ENCODE peak calls at places on chromosomes 6 and 20, in six cellular contexts. E is AG04450, F is GM23248, C is HFF-Myc, I is OCI-LY7, L is neuronal stem cell. Q is an unnamed sample.

GRCh38 chr20:45935416-45936046 is 1.0 kb downstream of the PCIF1 start:
- DNase-seq in E (no peak), I (no peak), C (no peak), L (no peak), F (peak), Q (no peak)

GRCh38 chr6:28218312-28219248 is 6.5 kb upstream of the ZSCAN9 start:
- DNase-seq in F (peak), L (peak), I (no peak), E (no peak), C (no peak), Q (no peak)

GRCh38 chr6:89678531-89678930 is 40.0 kb upstream of the LYRM2 start:
- DNase-seq in C (no peak), F (no peak), L (no peak), I (no peak), E (no peak), Q (no peak)

GRCh38 chr6:99426454-99426762 is 1.3 kb upstream of the PNISR start:
- DNase-seq in L (no peak), C (no peak), F (no peak), E (no peak), I (no peak), Q (no peak)

GRCh38 chr6:150547511-150548222 is 52.0 kb upstream of the PLEKHG1 start:
- DNase-seq in L (no peak), E (no peak), F (no peak), I (no peak), C (no peak), Q (no peak)

GRCh38 chr20:47358672-47359532 is 2.4 kb upstream of the ZMYND8 start:
- DNase-seq in I (peak), F (peak), L (no peak), E (no peak), C (no peak), Q (no peak)

GRCh38 chr6:82022614-82023102 is 224.9 kb downstream of the IBTK start:
- DNase-seq in E (peak), C (peak), L (no peak), I (no peak), F (peak), Q (no peak)

GRCh38 chr6:11093065-11093590 is 506 bp upstream of the SMIM13 start:
- DNase-seq in C (no peak), E (no peak), L (no peak), F (peak), I (peak), Q (peak)

GRCh38 chr6:52976591-52977035 is 18.5 kb downstream of the GSTA4 start:
- DNase-seq in I (no peak), E (no peak), C (no peak), F (no peak), L (no peak), Q (no peak)

GRCh38 chr6:16543491-16543890 is 217.8 kb downstream of the ATXN1 start:
- DNase-seq in F (no peak), C (no peak), L (no peak), E (no peak), I (no peak), Q (no peak)

GRCh38 chr6:152401978-152402377 is 235.2 kb downstream of the SYNE1 start:
- DNase-seq in F (peak), L (no peak), E (no peak), C (no peak), I (no peak), Q (no peak)

GRCh38 chr6:130365166-130366010 is 429 bp upstream of the TMEM200A start:
- DNase-seq in F (peak), C (peak), E (peak), I (no peak), L (peak), Q (no peak)

GRCh38 chr6:155314773-155315515 is 660 bp upstream of the TFB1M start:
- DNase-seq in E (peak), I (peak), C (peak), L (no peak), F (peak), Q (no peak)

GRCh38 chr6:170279426-170279825 is 11.5 kb downstream of the DLL1 start:
- DNase-seq in L (no peak), I (no peak), E (no peak), F (no peak), C (no peak), Q (no peak)

GRCh38 chr20:1363522-1363921 is 29.3 kb downstream of the FKBP1A start:
- DNase-seq in E (no peak), I (no peak), L (no peak), F (no peak), C (no peak), Q (no peak)

GRCh38 chr20:48025061-48025515 is 239.8 kb upstream of the SULF2 start:
- DNase-seq in E (no peak), C (peak), L (no peak), F (peak), I (peak), Q (no peak)

GRCh38 chr6:7249946-7250643 is 62.9 kb downstream of the SSR1 start:
- DNase-seq in L (no peak), C (no peak), I (peak), F (peak), E (no peak), Q (no peak)

GRCh38 chr20:57838670-57839142 is 128.9 kb upstream of the PMEPA1 start:
- DNase-seq in E (no peak), F (no peak), L (no peak), I (no peak), C (peak), Q (peak)

GRCh38 chr6:96015321-96015790 is 418 bp upstream of the FUT9 start:
- DNase-seq in F (no peak), I (no peak), L (no peak), E (no peak), C (no peak), Q (no peak)

GRCh38 chr20:37976862-37977261 is 56.4 kb downstream of the TTI1 start:
- DNase-seq in C (no peak), E (no peak), I (peak), L (no peak), F (no peak), Q (peak)

GRCh38 chr20:58875111-58875510 is 22.6 kb downstream of the GNAS start:
- DNase-seq in F (no peak), I (no peak), L (no peak), E (no peak), C (no peak), Q (no peak)

GRCh38 chr6:113755449-113756289 is 101.5 kb upstream of the MARCKS start:
- DNase-seq in C (no peak), L (no peak), E (no peak), F (no peak), I (peak), Q (no peak)

GRCh38 chr6:36544228-36544627 is 3.1 kb downstream of the STK38 start:
- DNase-seq in I (no peak), L (no peak), F (peak), C (peak), E (no peak), Q (peak)

GRCh38 chr6:7673063-7673536 is 52.8 kb upstream of the BMP6 start:
- DNase-seq in E (no peak), L (peak), C (peak), I (no peak), F (peak), Q (no peak)

GRCh38 chr6:89492025-89492640 is 59.2 kb downstream of the ANKRD6 start:
- DNase-seq in C (no peak), E (no peak), L (no peak), F (no peak), I (no peak), Q (no peak)

GRCh38 chr6:20458051-20458894 is 56.6 kb downstream of the E2F3 start:
- DNase-seq in C (no peak), I (no peak), E (no peak), F (no peak), L (no peak), Q (no peak)

GRCh38 chr6:23964865-23965264 is 161.2 kb upstream of the NRSN1 start:
- DNase-seq in F (no peak), C (no peak), I (no peak), L (no peak), E (no peak), Q (no peak)

GRCh38 chr6:45663181-45664180 is 285.7 kb upstream of the SUPT3H start:
- DNase-seq in E (no peak), F (peak), C (no peak), I (no peak), L (peak), Q (no peak)

GRCh38 chr6:128531696-128532095 is 11.3 kb upstream of the PTPRK start:
- DNase-seq in F (no peak), C (no peak), I (no peak), L (no peak), E (no peak), Q (no peak)

GRCh38 chr6:44704240-44705150 is 317.0 kb downstream of the CDC5L start:
- DNase-seq in L (no peak), C (no peak), F (no peak), I (no peak), E (no peak), Q (peak)

GRCh38 chr20:20637998-20638397 is 74.4 kb downstream of the RALGAPA2 start:
- DNase-seq in F (no peak), I (no peak), C (no peak), E (no peak), L (no peak), Q (peak)

GRCh38 chr20:56342783-56343182 is 16.0 kb upstream of the FAM210B start:
- DNase-seq in F (no peak), L (no peak), E (no peak), C (no peak), I (no peak), Q (no peak)

GRCh38 chr6:30541515-30542403 is 14.5 kb downstream of the GNL1 start:
- DNase-seq in E (peak), L (peak), F (peak), I (peak), C (no peak), Q (peak)
- H3K4me3 ChIP-seq in E (peak), L (peak), F (peak), I (peak), C (peak), Q (peak)

GRCh38 chr20:32682508-32682987 is 8.8 kb upstream of the C20orf203 start:
- DNase-seq in E (no peak), F (no peak), C (no peak), I (no peak), L (no peak), Q (no peak)

GRCh38 chr20:32687180-32687532 is 13.4 kb upstream of the C20orf203 start:
- DNase-seq in F (no peak), E (no peak), I (no peak), C (no peak), L (no peak), Q (no peak)

GRCh38 chr20:32681175-32682084 is 7.7 kb upstream of the C20orf203 start:
- DNase-seq in I (peak), F (no peak), C (no peak), E (no peak), L (no peak), Q (peak)

GRCh38 chr20:32686530-32687179 is 12.9 kb upstream of the C20orf203 start:
- DNase-seq in E (no peak), I (no peak), C (no peak), L (no peak), F (no peak), Q (no peak)

DNA sequence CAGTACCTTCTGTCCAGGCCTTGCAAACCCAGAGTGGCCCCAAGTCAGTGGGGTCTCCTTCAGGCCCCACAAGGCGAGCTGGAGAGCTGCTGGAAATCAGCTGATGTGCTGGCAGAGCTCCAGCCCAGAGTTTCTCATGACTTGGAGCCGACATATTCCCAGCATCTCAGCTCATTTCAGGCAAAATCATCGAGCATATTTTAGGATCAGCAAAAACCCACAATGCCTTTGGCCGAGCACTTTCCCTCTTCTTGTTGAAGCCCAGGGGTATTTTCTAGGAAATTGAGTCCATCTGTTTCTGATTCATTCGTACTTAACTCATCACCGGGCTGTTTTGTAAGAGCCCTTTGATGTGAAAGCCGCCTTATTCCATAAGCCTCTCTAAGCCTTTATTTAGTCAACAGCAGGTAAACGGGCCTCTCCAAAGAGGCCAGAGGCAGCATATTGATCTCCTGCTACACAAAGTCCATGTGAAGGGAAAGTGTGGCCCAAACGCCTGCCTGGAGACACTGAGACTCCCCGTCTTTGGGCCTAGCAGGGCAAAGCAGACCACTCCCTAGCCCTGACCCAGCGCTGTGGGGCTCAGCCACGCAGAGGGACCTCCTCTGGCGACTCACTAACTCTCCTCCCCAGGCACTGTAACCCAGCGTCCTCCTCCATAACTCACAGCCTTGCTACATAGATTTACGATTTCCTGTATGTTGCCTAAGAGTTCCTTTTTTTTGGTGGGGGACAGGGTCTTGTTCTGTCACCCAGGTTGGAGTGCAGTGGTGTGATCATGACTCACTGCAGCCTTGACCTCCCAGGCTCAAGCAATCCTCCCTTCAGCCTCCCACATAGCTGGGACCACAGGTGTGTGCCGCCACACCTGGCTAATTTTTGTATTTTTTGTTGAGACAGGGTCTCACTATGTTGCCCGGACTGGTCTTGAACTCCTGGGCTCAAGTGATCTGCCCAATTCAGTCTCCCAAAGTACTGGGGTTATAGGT is 12.1 kb upstream of the C20orf203 start:
- DNase-seq in E (peak), L (no peak), C (peak), F (peak), I (no peak), Q (no peak)
- H3K4me3 ChIP-seq in E (no peak), L (no peak), C (no peak), F (no peak), I (no peak), Q (no peak)

GRCh38 chr6:156943816-156944215 is 166.6 kb downstream of the ARID1B start:
- DNase-seq in L (no peak), F (peak), I (no peak), C (no peak), E (no peak), Q (no peak)
- H3K4me3 ChIP-seq in L (no peak), F (peak), I (no peak), C (no peak), E (no peak), Q (no peak)

DNA sequence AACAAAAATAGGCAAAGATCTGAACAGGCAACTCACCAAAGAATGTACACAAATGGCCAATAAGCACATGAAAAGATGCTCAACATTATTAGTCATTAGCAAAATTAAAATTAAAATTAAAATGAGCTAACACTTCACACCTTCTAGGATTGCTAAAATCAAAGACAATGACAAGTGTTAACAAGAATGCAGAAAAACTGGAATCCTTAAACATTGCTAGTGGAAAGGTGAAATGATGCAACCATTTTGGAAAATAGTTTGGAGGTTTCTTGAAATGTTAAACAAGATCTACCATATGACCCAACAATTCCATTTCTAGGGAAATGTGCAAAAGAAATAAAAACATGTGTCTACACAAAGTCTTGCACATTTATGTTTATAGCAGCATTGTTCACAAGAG is 75.5 kb upstream of the DST start:
- DNase-seq in E (no peak), F (no peak), C (no peak), L (no peak), I (no peak), Q (no peak)
- H3K4me3 ChIP-seq in E (no peak), F (no peak), C (no peak), L (no peak), I (no peak), Q (no peak)

GRCh38 chr6:157483770-157484169 is 102.8 kb downstream of the ZDHHC14 start:
- DNase-seq in L (no peak), I (no peak), E (no peak), C (no peak), F (no peak), Q (no peak)

GRCh38 chr6:157481189-157481864 is 100.3 kb downstream of the ZDHHC14 start:
- DNase-seq in C (no peak), I (no peak), F (no peak), E (no peak), L (no peak), Q (no peak)

GRCh38 chr6:157484181-157484580 is 103.2 kb downstream of the ZDHHC14 start:
- DNase-seq in F (no peak), E (no peak), L (no peak), I (no peak), C (no peak), Q (no peak)

GRCh38 chr6:157479464-157480303 is 98.7 kb downstream of the ZDHHC14 start:
- DNase-seq in L (no peak), I (no peak), C (no peak), F (no peak), E (no peak), Q (no peak)

GRCh38 chr6:157481865-157482249 is 100.9 kb downstream of the ZDHHC14 start:
- DNase-seq in L (no peak), C (no peak), I (no peak), E (no peak), F (no peak), Q (no peak)
- H3K4me3 ChIP-seq in L (no peak), C (no peak), I (no peak), E (no peak), F (no peak), Q (no peak)

GRCh38 chr6:101395345-101395744 is 1.8 kb downstream of the GRIK2 start:
- DNase-seq in F (peak), E (no peak), C (no peak), L (no peak), I (no peak), Q (no peak)

GRCh38 chr6:101392561-101393230 is 812 bp upstream of the GRIK2 start:
- DNase-seq in L (no peak), F (no peak), E (no peak), C (no peak), I (no peak), Q (no peak)

GRCh38 chr6:101396552-101397173 is 3.2 kb downstream of the GRIK2 start:
- DNase-seq in E (no peak), I (peak), L (peak), F (peak), C (peak), Q (peak)

GRCh38 chr6:101393291-101394251 is at the start of gene GRIK2:
- DNase-seq in E (no peak), C (no peak), F (peak), L (peak), I (no peak), Q (no peak)

GRCh38 chr6:101391772-101392560 is 1.5 kb upstream of the GRIK2 start:
- DNase-seq in F (no peak), I (no peak), E (no peak), L (no peak), C (no peak), Q (no peak)
- H3K4me3 ChIP-seq in F (no peak), I (no peak), E (peak), L (no peak), C (peak), Q (no peak)

GRCh38 chr6:68637782-68638181 is 2.7 kb downstream of the ADGRB3 start:
- DNase-seq in E (no peak), L (no peak), C (no peak), I (no peak), F (no peak), Q (no peak)
- H3K4me3 ChIP-seq in E (no peak), L (peak), C (no peak), I (no peak), F (no peak), Q (no peak)

GRCh38 chr6:56841751-56842150 is 113.2 kb upstream of the BEND6 start:
- DNase-seq in L (no peak), F (no peak), E (no peak), I (no peak), C (no peak), Q (no peak)
- H3K4me3 ChIP-seq in L (peak), F (peak), E (peak), I (no peak), C (peak), Q (no peak)

GRCh38 chr6:168447282-168447681 is 6.3 kb downstream of the SMOC2 start:
- DNase-seq in E (no peak), I (no peak), L (no peak), F (no peak), C (no peak), Q (no peak)

GRCh38 chr6:168440520-168441433 is at the start of gene SMOC2:
- DNase-seq in E (no peak), I (no peak), F (no peak), L (no peak), C (no peak), Q (no peak)

GRCh38 chr6:168439791-168440491 is 1.0 kb upstream of the SMOC2 start:
- DNase-seq in F (no peak), E (no peak), C (no peak), L (no peak), I (no peak), Q (no peak)

GRCh38 chr6:168441434-168442391 is 729 bp downstream of the SMOC2 start:
- DNase-seq in F (no peak), I (no peak), E (no peak), L (no peak), C (no peak), Q (no peak)

GRCh38 chr6:168442646-168443045 is 1.7 kb downstream of the SMOC2 start:
- DNase-seq in C (no peak), F (no peak), I (no peak), E (no peak), L (no peak), Q (no peak)
- H3K4me3 ChIP-seq in C (no peak), F (no peak), I (no peak), E (no peak), L (no peak), Q (no peak)